ENCODE peak calls at places on chromosome 3, in six cellular contexts. B is stimulated activated CD4-positive, alpha-beta T cell treated with anti-CD3 and anti-CD28 coated beads, Interleukin-2, amount 100 ng/mL, for 48 hours; W is IMR-90; L is NT2/D1; H is lung; S is psoas muscle. J is an unnamed sample.
A peak's percentile ranks its signal among the peaks of the same experiment; 100 is the strongest.

GRCh38 chr3:196454935-196455334 is 22.7 kb upstream of the UBXN7 start:
- DNase-seq in B (no peak), W (peak; percentile 43), L (no peak), H (no peak), S (peak; percentile 73), J (no peak)

GRCh38 chr3:17850448-17850847 is 108.0 kb upstream of the TBC1D5 start:
- DNase-seq in B (no peak), W (no peak), L (no peak), H (no peak), S (no peak), J (no peak)

GRCh38 chr3:188007897-188008296 is 146.1 kb upstream of the LPP start:
- DNase-seq in B (no peak), W (no peak), L (no peak), H (peak; percentile 42), S (peak; percentile 53), J (no peak)

GRCh38 chr3:150421799-150422548 is 13.9 kb downstream of the TSC22D2 start:
- DNase-seq in B (no peak), W (peak; percentile 53), L (no peak), H (no peak), S (no peak), J (peak; percentile 36)

GRCh38 chr3:112786002-112786590 is 60.6 kb downstream of the CD200R1L start:
- DNase-seq in B (no peak), W (peak; percentile 73), L (no peak), H (no peak), S (no peak), J (peak; percentile 47)

GRCh38 chr3:157531771-157532170 is 28.6 kb upstream of the VEPH1 start:
- DNase-seq in B (no peak), W (peak; percentile 21), L (no peak), H (no peak), S (no peak), J (no peak)

GRCh38 chr3:57434041-57434440 is 110.1 kb downstream of the DNAH12 start:
- DNase-seq in B (no peak), W (peak; percentile 28), L (peak; percentile 23), H (no peak), S (no peak), J (peak; percentile 36)

GRCh38 chr3:52186729-52187128 is 11.2 kb upstream of the ALAS1 start:
- DNase-seq in B (no peak), W (no peak), L (no peak), H (no peak), S (no peak), J (no peak)

GRCh38 chr3:28901029-28901428 is 379.8 kb upstream of the RBMS3 start:
- DNase-seq in B (no peak), W (no peak), L (no peak), H (peak; percentile 68), S (no peak), J (peak; percentile 35)

GRCh38 chr3:132595036-132595435 is 2.0 kb upstream of the ACKR4 start:
- DNase-seq in B (no peak), W (peak; percentile 66), L (no peak), H (no peak), S (no peak), J (peak; percentile 77)

GRCh38 chr3:101780661-101781060 is 1.6 kb downstream of the NXPE3 start:
- DNase-seq in B (no peak), W (peak; percentile 91), L (no peak), H (no peak), S (no peak), J (peak; percentile 90)

GRCh38 chr3:5301671-5302297 is 114.3 kb downstream of the EDEM1 start:
- DNase-seq in B (no peak), W (peak; percentile 19), L (no peak), H (no peak), S (no peak), J (peak; percentile 7)

GRCh38 chr3:168094877-168095610 is 680 bp downstream of the GOLIM4 start:
- DNase-seq in B (peak; percentile 20), W (peak; percentile 69), L (peak; percentile 54), H (peak; percentile 59), S (peak; percentile 72), J (peak; percentile 91)

GRCh38 chr3:194386610-194387009 is 12.5 kb downstream of the GP5 start:
- DNase-seq in B (no peak), W (no peak), L (no peak), H (no peak), S (no peak), J (no peak)

GRCh38 chr3:127691974-127692373 is 19.2 kb downstream of the ABTB1 start:
- DNase-seq in B (no peak), W (no peak), L (no peak), H (no peak), S (peak; percentile 32), J (no peak)

J was measured in mesenchymal stem cell.